ENCODE peak calls at places on chromosomes 3 and 15, in five cellular contexts. C is fibroblast of lung, N is left lung, M is tibial nerve, Y is AG09309. G is an unnamed sample.

GRCh38 chr3:47022540-47023161 is 43.2 kb downstream of the NBEAL2 start:
- DNase-seq in C (no peak), N (no peak), M (no peak), Y (no peak), G (no peak)

GRCh38 chr15:80698636-80699035 is 3.5 kb downstream of the ABHD17C start:
- DNase-seq in C (peak; percentile 51), N (no peak), M (no peak), Y (no peak), G (no peak)

GRCh38 chr3:5019411-5020261 is 40.4 kb downstream of the BHLHE40 start:
- DNase-seq in C (no peak), N (peak; percentile 56), M (no peak), Y (no peak), G (no peak)

GRCh38 chr3:32391643-32392529 is at the start of gene CMTM7:
- DNase-seq in C (peak; percentile 53), N (peak; percentile 86), M (no peak), Y (no peak), G (no peak)

GRCh38 chr15:96329403-96329981 is 1.0 kb upstream of the NR2F2 start:
- DNase-seq in C (peak; percentile 59), N (no peak), M (no peak), Y (no peak), G (no peak)

GRCh38 chr3:14758297-14758696 is 60.5 kb upstream of the FGD5 start:
- DNase-seq in C (no peak), N (no peak), M (no peak), Y (no peak), G (no peak)

GRCh38 chr3:112405845-112406244 is 72.9 kb downstream of the CD200 start:
- DNase-seq in C (no peak), N (no peak), M (no peak), Y (no peak), G (no peak)

GRCh38 chr3:40109641-40110490 is 199.6 kb upstream of the EIF1B start:
- DNase-seq in C (no peak), N (no peak), M (no peak), Y (no peak), G (no peak)

GRCh38 chr3:152276688-152277087 is 8.0 kb downstream of the MBNL1 start:
- DNase-seq in C (no peak), N (no peak), M (no peak), Y (no peak), G (no peak)

GRCh38 chr3:152278674-152279427 is 10.1 kb downstream of the MBNL1 start:
- DNase-seq in C (peak; percentile 34), N (no peak), M (no peak), Y (no peak), G (no peak)

GRCh38 chr3:152280539-152280938 is 11.8 kb downstream of the MBNL1 start:
- DNase-seq in C (no peak), N (no peak), M (no peak), Y (no peak), G (no peak)

GRCh38 chr3:152279474-152279873 is 10.7 kb downstream of the MBNL1 start:
- DNase-seq in C (no peak), N (no peak), M (no peak), Y (no peak), G (no peak)

GRCh38 chr3:152277198-152277597 is 8.5 kb downstream of the MBNL1 start:
- DNase-seq in C (no peak), N (no peak), M (no peak), Y (no peak), G (no peak)
- H3K4me3 ChIP-seq in C (no peak overlapping the region), N (no peak overlapping the region), M (no peak overlapping the region), Y (no peak overlapping the region), G (no peak overlapping the region)

GRCh38 chr3:29279830-29280229 is 1.0 kb upstream of the RBMS3 start:
- DNase-seq in C (peak; percentile 54), N (no peak), M (no peak), Y (no peak), G (no peak)

GRCh38 chr3:29282431-29283296 is 1.8 kb downstream of the RBMS3 start:
- DNase-seq in C (peak; percentile 82), N (no peak), M (no peak), Y (no peak), G (no peak)

GRCh38 chr3:29280675-29281264 is at the start of gene RBMS3:
- DNase-seq in C (peak; percentile 97), N (peak; percentile 91), M (peak; percentile 80), Y (peak; percentile 91), G (peak; percentile 86)

GRCh38 chr3:29283297-29283681 is 2.4 kb downstream of the RBMS3 start:
- DNase-seq in C (no peak), N (no peak), M (no peak), Y (no peak), G (no peak)

DNA sequence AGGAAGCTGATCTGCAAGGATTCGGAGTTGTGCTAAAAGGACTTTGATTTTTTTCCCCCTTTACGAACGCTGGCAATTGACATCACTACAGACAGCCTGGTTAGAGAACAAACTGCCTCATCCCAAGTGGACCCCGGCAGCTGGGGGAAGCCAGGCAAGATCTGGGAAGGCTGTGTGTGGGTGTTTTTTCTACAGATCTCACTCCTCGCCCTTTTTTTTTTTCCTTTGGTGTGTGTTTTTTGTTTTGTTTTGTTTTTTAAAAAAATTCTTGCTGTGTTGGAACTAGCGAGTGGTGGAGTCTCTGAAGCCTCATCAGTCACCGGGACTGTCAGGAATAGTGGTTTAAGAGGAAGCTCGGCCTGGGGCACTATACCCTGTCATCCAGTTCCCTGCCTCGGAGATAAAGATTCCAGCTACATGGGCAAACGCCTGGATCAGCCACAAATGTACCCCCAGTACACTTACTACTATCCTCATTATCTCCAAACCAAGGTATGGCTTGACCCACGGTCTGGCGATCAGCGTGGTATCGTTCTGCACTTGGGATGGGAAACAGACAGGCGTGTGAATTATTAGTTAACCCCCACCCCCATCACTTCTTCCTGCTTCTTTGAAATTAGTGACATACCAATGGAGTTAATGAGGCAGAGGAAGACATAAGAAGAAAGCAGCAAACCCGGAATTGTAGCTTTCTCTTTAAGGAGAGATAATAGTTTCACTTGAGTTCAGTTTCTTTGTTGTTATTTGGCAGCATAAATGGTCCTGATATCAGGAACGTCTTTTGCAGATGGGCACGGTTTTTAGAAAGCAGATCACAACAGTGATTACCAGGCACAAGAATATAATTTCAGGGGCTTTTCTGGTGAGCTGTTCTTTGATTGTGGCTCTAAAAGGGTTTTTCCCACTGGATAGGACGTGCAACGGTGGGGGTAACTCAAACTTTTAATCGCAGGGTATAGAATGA is 676 bp downstream of the RBMS3 start:
- DNase-seq in C (peak; percentile 62), N (no peak), M (no peak), Y (no peak), G (no peak)
- H3K4me3 ChIP-seq in C (peak overlapping the region; percentile 78), N (peak overlapping the region; percentile 51), M (peak overlapping the region; percentile 70), Y (peak overlapping the region; percentile 57), G (peak overlapping the region; percentile 78)

DNA sequence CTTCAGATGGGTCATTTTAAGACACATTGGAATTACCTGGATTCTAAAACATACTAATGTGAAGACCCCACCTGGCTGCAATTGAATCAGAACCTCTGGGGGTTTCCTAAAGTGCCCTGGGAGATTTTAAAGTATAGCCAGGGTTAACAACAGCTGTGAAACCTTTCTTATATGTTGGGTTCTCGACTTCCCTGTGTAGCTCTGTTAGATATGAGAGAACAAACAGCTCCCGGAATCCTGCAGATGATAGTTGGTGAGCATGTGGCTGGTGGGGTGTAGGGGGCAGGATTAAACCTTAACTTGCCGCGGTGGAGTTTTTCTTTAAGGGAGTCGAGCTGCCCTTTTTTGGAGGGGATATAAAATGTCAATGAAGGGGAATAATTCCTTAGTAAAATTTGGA is 12.1 kb downstream of the PLCL2 start:
- DNase-seq in C (no peak), N (no peak), M (no peak), Y (no peak), G (no peak)
- H3K4me3 ChIP-seq in C (no peak overlapping the region), N (no peak overlapping the region), M (no peak overlapping the region), Y (no peak overlapping the region), G (no peak overlapping the region)

GRCh38 chr3:136925425-136926190 is 32.2 kb upstream of the IL20RB start:
- DNase-seq in C (no peak), N (no peak), M (no peak), Y (no peak), G (no peak)

GRCh38 chr3:136916200-136916599 is 41.6 kb upstream of the IL20RB start:
- DNase-seq in C (no peak), N (no peak), M (no peak), Y (no peak), G (no peak)

GRCh38 chr3:136919799-136920580 is 37.8 kb upstream of the IL20RB start:
- DNase-seq in C (peak; percentile 50), N (no peak), M (no peak), Y (no peak), G (no peak)

DNA sequence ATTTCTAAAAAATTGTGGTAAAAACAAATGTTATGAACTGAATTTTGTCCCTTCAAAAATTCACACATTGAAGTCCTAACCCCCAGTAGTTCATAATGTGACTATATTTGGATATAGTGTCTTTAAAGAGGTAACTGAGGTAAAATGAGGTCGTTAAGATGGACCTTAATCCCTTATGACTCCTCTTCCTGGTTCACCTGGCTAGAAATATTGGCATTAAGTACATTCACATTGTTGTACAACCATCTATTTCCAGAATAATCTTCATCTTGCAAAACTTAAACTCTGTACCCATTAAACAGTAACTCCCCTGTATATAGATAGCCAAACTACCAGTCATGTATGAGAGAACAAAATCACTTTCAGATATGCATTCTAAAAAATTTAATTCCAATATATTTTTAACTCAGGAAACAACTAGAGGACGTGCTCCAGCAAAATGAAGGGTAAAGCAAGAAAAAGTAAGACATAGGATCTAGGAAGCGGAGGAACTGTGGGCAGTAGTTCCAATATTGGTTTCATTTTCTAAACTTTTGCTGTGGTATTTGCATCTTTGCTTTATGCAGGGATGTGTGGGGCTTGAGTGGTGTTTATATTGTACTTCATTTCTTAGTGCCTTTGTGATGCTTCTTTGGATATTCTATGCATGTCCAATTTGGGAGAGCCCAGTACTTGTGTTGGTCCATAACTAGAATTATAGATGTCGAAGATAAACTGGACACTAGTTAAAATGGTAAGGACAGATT is 36.7 kb upstream of the IL20RB start:
- DNase-seq in C (no peak), N (no peak), M (no peak), Y (no peak), G (no peak)
- H3K4me3 ChIP-seq in C (no peak overlapping the region), N (no peak overlapping the region), M (no peak overlapping the region), Y (no peak overlapping the region), G (no peak overlapping the region)

GRCh38 chr15:37040072-37040742 is 60.1 kb downstream of the MEIS2 start:
- DNase-seq in C (no peak), N (no peak), M (no peak), Y (no peak), G (no peak)

GRCh38 chr15:37038036-37038715 is 62.2 kb downstream of the MEIS2 start:
- DNase-seq in C (no peak), N (no peak), M (no peak), Y (no peak), G (no peak)

GRCh38 chr15:37041042-37041441 is 59.3 kb downstream of the MEIS2 start:
- DNase-seq in C (no peak), N (no peak), M (no peak), Y (no peak), G (no peak)

GRCh38 chr15:37037256-37037655 is 63.1 kb downstream of the MEIS2 start:
- DNase-seq in C (no peak), N (no peak), M (no peak), Y (no peak), G (no peak)

DNA sequence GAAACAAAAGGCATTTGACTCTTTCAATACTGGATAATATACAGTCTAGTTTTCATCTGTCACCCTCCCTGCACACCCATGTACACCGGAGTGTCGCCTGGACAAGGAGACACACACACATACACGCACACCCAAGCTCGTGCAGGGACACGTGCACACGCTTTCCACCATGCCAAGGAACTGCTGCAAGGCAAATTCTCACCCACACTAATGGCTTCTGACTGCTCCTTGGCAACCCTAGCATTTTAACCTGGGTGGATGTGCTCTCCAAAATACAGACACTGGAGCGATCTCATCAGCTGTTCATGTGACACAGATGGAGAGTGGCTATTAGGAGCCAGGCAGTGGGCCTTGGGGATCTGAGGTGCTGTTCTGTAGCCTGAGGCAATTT is 61.6 kb downstream of the MEIS2 start:
- DNase-seq in C (no peak), N (no peak), M (no peak), Y (no peak), G (no peak)
- H3K4me3 ChIP-seq in C (no peak overlapping the region), N (no peak overlapping the region), M (no peak overlapping the region), Y (no peak overlapping the region), G (no peak overlapping the region)

GRCh38 chr3:169028716-169029115 is 634.8 kb downstream of the MECOM start:
- DNase-seq in C (peak; percentile 47), N (no peak), M (no peak), Y (no peak), G (no peak)
- H3K4me3 ChIP-seq in C (no peak overlapping the region), N (no peak overlapping the region), M (no peak overlapping the region), Y (no peak overlapping the region), G (no peak overlapping the region)